ENCODE peak calls at places on chromosomes 2 and 18, in eight cellular contexts. R is heart right ventricle; D is ovary; V is Ammon's horn; H is NCI-H146; P is stimulated activated CD4-positive, alpha-beta T cell treated with anti-CD3 and anti-CD28 coated beads, Interleukin-4, amount 100 ng/mL, for 4 hours; W is T-helper 9 cell; N is AG04450. M is an unnamed sample.

GRCh38 chr2:73235315-73236028 is 1.4 kb downstream of the CCT7 start:
- DNase-seq in R (no peak), D (no peak), V (no peak), H (no peak), P (no peak), W (no peak), N (no peak), M (no peak)

GRCh38 chr2:68196120-68196716 is 38.5 kb downstream of the PNO1 start:
- DNase-seq in R (peak), D (no peak), V (no peak), H (peak), P (peak), W (peak), N (no peak), M (peak)

GRCh38 chr2:128510701-128511100 is 192.0 kb upstream of the HS6ST1 start:
- DNase-seq in R (no peak), D (no peak), V (no peak), H (no peak), P (no peak), W (no peak), N (peak), M (no peak)

GRCh38 chr2:213451542-213452256 is 167.4 kb downstream of the SPAG16 start:
- DNase-seq in R (no peak), D (no peak), V (no peak), H (peak), P (no peak), W (no peak), N (no peak), M (peak)

GRCh38 chr18:3401669-3402620 is 48.0 kb upstream of the TGIF1 start:
- DNase-seq in R (no peak), D (no peak), V (no peak), H (no peak), P (no peak), W (no peak), N (no peak), M (no peak)

GRCh38 chr18:22082408-22082807 is 87.0 kb upstream of the GATA6 start:
- DNase-seq in R (peak), D (no peak), V (no peak), H (no peak), P (no peak), W (no peak), N (no peak), M (no peak)

GRCh38 chr2:67255933-67256615 is 141.1 kb upstream of the ETAA1 start:
- DNase-seq in R (no peak), D (no peak), V (no peak), H (no peak), P (no peak), W (no peak), N (peak), M (no peak)

GRCh38 chr2:20381457-20381856 is 30.8 kb upstream of the PUM2 start:
- DNase-seq in R (peak), D (no peak), V (peak), H (peak), P (no peak), W (no peak), N (no peak), M (peak)

GRCh38 chr18:45528712-45529336 is 86.5 kb upstream of the SLC14A2 start:
- DNase-seq in R (no peak), D (no peak), V (no peak), H (no peak), P (no peak), W (no peak), N (no peak), M (no peak)

GRCh38 chr2:106147665-106148064 is 46.4 kb downstream of the UXS1 start:
- DNase-seq in R (no peak), D (no peak), V (no peak), H (no peak), P (no peak), W (no peak), N (no peak), M (no peak)

GRCh38 chr2:61855178-61855523 is 1.3 kb upstream of the FAM161A start:
- DNase-seq in R (no peak), D (peak), V (peak), H (peak), P (peak), W (no peak), N (no peak), M (peak)

GRCh38 chr2:10654069-10654468 is 35.7 kb downstream of the NOL10 start:
- DNase-seq in R (no peak), D (no peak), V (no peak), H (no peak), P (peak), W (peak), N (no peak), M (peak)

GRCh38 chr2:19312949-19313348 is 45.5 kb downstream of the OSR1 start:
- DNase-seq in R (no peak), D (no peak), V (no peak), H (no peak), P (no peak), W (no peak), N (peak), M (peak)

GRCh38 chr2:101699939-101700442 is 2.5 kb downstream of the MAP4K4 start:
- DNase-seq in R (no peak), D (no peak), V (peak), H (no peak), P (no peak), W (no peak), N (no peak), M (no peak)

GRCh38 chr2:227861011-227861410 is 10.4 kb upstream of the DAW1 start:
- DNase-seq in R (no peak), D (no peak), V (no peak), H (no peak), P (no peak), W (no peak), N (no peak), M (no peak)

GRCh38 chr18:79525556-79526467 is 130.1 kb downstream of the NFATC1 start:
- DNase-seq in R (peak), D (peak), V (peak), H (no peak), P (no peak), W (no peak), N (no peak), M (no peak)

GRCh38 chr2:171814883-171815282 is 79.2 kb downstream of the SLC25A12 start:
- DNase-seq in R (no peak), D (no peak), V (no peak), H (no peak), P (no peak), W (no peak), N (no peak), M (no peak)

GRCh38 chr18:26971327-26971918 is 105.9 kb upstream of the AQP4 start:
- DNase-seq in R (no peak), D (no peak), V (no peak), H (no peak), P (no peak), W (no peak), N (no peak), M (no peak)

GRCh38 chr2:224401641-224402342 is at the start of gene FAM124B:
- DNase-seq in R (peak), D (no peak), V (peak), H (no peak), P (peak), W (peak), N (peak), M (peak)

GRCh38 chr2:182868423-182868822 is 2.0 kb upstream of the FRZB start:
- DNase-seq in R (no peak), D (no peak), V (peak), H (no peak), P (no peak), W (no peak), N (no peak), M (no peak)

GRCh38 chr2:240247868-240248820 is 107.7 kb upstream of the OTOS start:
- DNase-seq in R (no peak), D (peak), V (no peak), H (no peak), P (no peak), W (no peak), N (no peak), M (peak)

GRCh38 chr2:237689569-237690131 is 62.3 kb downstream of the LRRFIP1 start:
- DNase-seq in R (no peak), D (no peak), V (no peak), H (no peak), P (no peak), W (no peak), N (no peak), M (peak)

GRCh38 chr2:37283207-37283606 is 41.4 kb downstream of the PRKD3 start:
- DNase-seq in R (no peak), D (no peak), V (no peak), H (no peak), P (no peak), W (no peak), N (peak), M (no peak)

GRCh38 chr18:61079714-61080113 is 253.5 kb upstream of the CDH20 start:
- DNase-seq in R (no peak), D (no peak), V (no peak), H (no peak), P (no peak), W (no peak), N (no peak), M (no peak)

GRCh38 chr2:100293341-100294161 is 28.8 kb downstream of the LONRF2 start:
- DNase-seq in R (no peak), D (no peak), V (no peak), H (no peak), P (no peak), W (no peak), N (no peak), M (no peak)

GRCh38 chr2:205800804-205801203 is 118.5 kb downstream of the NRP2 start:
- DNase-seq in R (peak), D (peak), V (no peak), H (peak), P (no peak), W (no peak), N (peak), M (peak)

GRCh38 chr2:150388289-150388625 is 99.2 kb downstream of the RND3 start:
- DNase-seq in R (no peak), D (no peak), V (no peak), H (peak), P (no peak), W (no peak), N (no peak), M (no peak)

M was measured in body of pancreas.